ENCODE peak calls at places on chromosomes 4 and X, in ten cellular contexts. One of them, this sample, is unnamed.

GRCh38 chrX:989959-990510 is 222.4 kb downstream of the CRLF2 start:
- DNase-seq in suprapubic skin: peak
- DNase-seq in spleen: peak
- DNase-seq in body of pancreas: peak
- DNase-seq in heart left ventricle: peak
- DNase-seq in Peyer's patch: no peak
- DNase-seq in tibial nerve: peak
- DNase-seq in HCT116: peak
- DNase-seq in sigmoid colon: peak
- DNase-seq in right lobe of liver: peak
- DNase-seq in this sample: peak

GRCh38 chrX:139815771-139816170 is 107.8 kb upstream of the MCF2 start:
- DNase-seq in Peyer's patch: no peak
- DNase-seq in right lobe of liver: no peak
- DNase-seq in body of pancreas: no peak
- DNase-seq in suprapubic skin: no peak
- DNase-seq in heart left ventricle: no peak
- DNase-seq in tibial nerve: no peak
- DNase-seq in spleen: no peak
- DNase-seq in sigmoid colon: no peak
- DNase-seq in HCT116: no peak
- DNase-seq in this sample: no peak

GRCh38 chrX:147894332-147894870 is 17.3 kb upstream of the FMR1 start:
- DNase-seq in HCT116: no peak
- DNase-seq in right lobe of liver: no peak
- DNase-seq in tibial nerve: no peak
- DNase-seq in Peyer's patch: no peak
- DNase-seq in body of pancreas: no peak
- DNase-seq in heart left ventricle: no peak
- DNase-seq in suprapubic skin: no peak
- DNase-seq in spleen: no peak
- DNase-seq in sigmoid colon: no peak
- DNase-seq in this sample: no peak

GRCh38 chrX:19514791-19515614 is at the start of gene MAP3K15:
- DNase-seq in Peyer's patch: peak
- DNase-seq in sigmoid colon: no peak
- DNase-seq in heart left ventricle: no peak
- DNase-seq in suprapubic skin: no peak
- DNase-seq in body of pancreas: peak
- DNase-seq in HCT116: no peak
- DNase-seq in spleen: peak
- DNase-seq in tibial nerve: no peak
- DNase-seq in right lobe of liver: peak
- DNase-seq in this sample: peak

GRCh38 chr4:63085091-63085490 is 1324.2 kb downstream of the TECRL start:
- DNase-seq in Peyer's patch: no peak
- DNase-seq in spleen: no peak
- DNase-seq in tibial nerve: no peak
- DNase-seq in heart left ventricle: no peak
- DNase-seq in right lobe of liver: no peak
- DNase-seq in sigmoid colon: no peak
- DNase-seq in suprapubic skin: no peak
- DNase-seq in body of pancreas: no peak
- DNase-seq in HCT116: no peak
- DNase-seq in this sample: no peak

GRCh38 chr4:69470561-69470960 is 25.1 kb downstream of the UGT2B4 start:
- DNase-seq in right lobe of liver: no peak
- DNase-seq in Peyer's patch: no peak
- DNase-seq in HCT116: no peak
- DNase-seq in suprapubic skin: no peak
- DNase-seq in tibial nerve: no peak
- DNase-seq in spleen: no peak
- DNase-seq in heart left ventricle: no peak
- DNase-seq in body of pancreas: no peak
- DNase-seq in sigmoid colon: no peak
- DNase-seq in this sample: no peak

GRCh38 chr4:83219344-83219990 is 65.1 kb downstream of the COQ2 start:
- DNase-seq in suprapubic skin: no peak
- DNase-seq in sigmoid colon: no peak
- DNase-seq in HCT116: no peak
- DNase-seq in spleen: peak
- DNase-seq in right lobe of liver: no peak
- DNase-seq in Peyer's patch: no peak
- DNase-seq in heart left ventricle: no peak
- DNase-seq in tibial nerve: no peak
- DNase-seq in body of pancreas: peak
- DNase-seq in this sample: no peak

GRCh38 chr4:40395908-40396806 is 61.0 kb downstream of the CHRNA9 start:
- DNase-seq in sigmoid colon: peak
- DNase-seq in Peyer's patch: no peak
- DNase-seq in HCT116: no peak
- DNase-seq in spleen: no peak
- DNase-seq in tibial nerve: no peak
- DNase-seq in suprapubic skin: no peak
- DNase-seq in right lobe of liver: peak
- DNase-seq in body of pancreas: peak
- DNase-seq in heart left ventricle: peak
- DNase-seq in this sample: peak

GRCh38 chr4:168098257-168098717 is 6.0 kb downstream of the ANXA10 start:
- DNase-seq in HCT116: peak
- DNase-seq in body of pancreas: no peak
- DNase-seq in Peyer's patch: no peak
- DNase-seq in right lobe of liver: no peak
- DNase-seq in heart left ventricle: no peak
- DNase-seq in sigmoid colon: no peak
- DNase-seq in suprapubic skin: no peak
- DNase-seq in spleen: no peak
- DNase-seq in tibial nerve: no peak
- DNase-seq in this sample: no peak

DNA sequence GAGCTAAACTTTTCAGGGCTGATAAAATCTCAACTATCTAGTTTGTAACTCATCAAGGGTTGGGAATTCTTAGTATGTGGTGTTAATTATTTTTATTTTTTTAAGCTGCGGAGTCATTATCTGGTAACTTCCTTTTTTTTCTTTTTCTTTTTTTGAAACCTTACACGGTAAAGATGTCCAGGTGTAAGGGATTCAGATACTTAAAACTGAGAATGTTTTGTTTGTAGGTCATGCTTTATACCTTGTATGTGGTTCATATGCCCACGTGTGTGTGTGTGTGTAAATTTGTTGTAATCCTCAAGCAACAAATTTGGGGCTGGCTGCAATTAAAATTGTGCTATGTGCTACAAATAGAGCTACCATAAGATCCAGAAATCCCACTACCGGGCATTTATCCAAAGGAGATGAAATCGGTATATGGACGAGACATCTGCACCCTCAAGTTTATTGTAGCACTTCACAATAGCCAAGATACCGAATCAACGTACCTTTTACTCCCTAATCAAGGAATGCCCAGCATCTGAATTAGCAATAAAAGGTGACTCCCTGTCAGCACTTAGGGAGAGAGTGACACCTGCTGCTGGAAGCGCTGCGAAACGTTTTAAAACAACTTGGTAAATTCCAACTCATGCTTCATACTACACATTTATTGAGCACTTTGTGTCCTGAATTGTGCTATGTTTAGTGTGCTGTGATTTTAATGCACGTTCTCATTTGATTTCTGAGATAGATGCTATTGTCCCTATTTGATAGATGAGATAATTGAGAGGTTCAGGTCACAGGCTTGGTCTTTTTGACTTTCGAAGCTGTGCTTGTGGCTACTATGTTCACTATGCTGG is 16.1 kb downstream of the MSMO1 start:
- DNase-seq in heart left ventricle: no peak
- DNase-seq in spleen: no peak
- DNase-seq in sigmoid colon: no peak
- DNase-seq in HCT116: no peak
- DNase-seq in right lobe of liver: no peak
- DNase-seq in tibial nerve: no peak
- DNase-seq in suprapubic skin: no peak
- DNase-seq in Peyer's patch: no peak
- DNase-seq in body of pancreas: no peak
- DNase-seq in this sample: no peak
- TF ChIP-seq POLR2A in heart left ventricle: no peak
- TF ChIP-seq POLR2A in spleen: no peak
- TF ChIP-seq POLR2A in sigmoid colon: no peak
- TF ChIP-seq POLR2A in HCT116: no peak
- TF ChIP-seq POLR2A in right lobe of liver: no peak
- TF ChIP-seq POLR2A in tibial nerve: no peak
- TF ChIP-seq POLR2A in suprapubic skin: no peak
- TF ChIP-seq POLR2A in Peyer's patch: no peak
- TF ChIP-seq POLR2A in body of pancreas: no peak
- TF ChIP-seq POLR2A in this sample: no peak

GRCh38 chrX:154525606-154526490 is 9.8 kb upstream of the FAM3A start:
- DNase-seq in Peyer's patch: no peak
- DNase-seq in heart left ventricle: no peak
- DNase-seq in body of pancreas: no peak
- DNase-seq in tibial nerve: no peak
- DNase-seq in HCT116: no peak
- DNase-seq in sigmoid colon: no peak
- DNase-seq in spleen: no peak
- DNase-seq in suprapubic skin: no peak
- DNase-seq in right lobe of liver: no peak
- DNase-seq in this sample: no peak

GRCh38 chrX:154531626-154532025 is 15.0 kb downstream of the G6PD start:
- DNase-seq in body of pancreas: no peak
- DNase-seq in right lobe of liver: no peak
- DNase-seq in HCT116: no peak
- DNase-seq in sigmoid colon: no peak
- DNase-seq in tibial nerve: no peak
- DNase-seq in Peyer's patch: no peak
- DNase-seq in heart left ventricle: no peak
- DNase-seq in suprapubic skin: no peak
- DNase-seq in spleen: no peak
- DNase-seq in this sample: peak

GRCh38 chrX:154529206-154529612 is 13.2 kb upstream of the FAM3A start:
- DNase-seq in Peyer's patch: no peak
- DNase-seq in right lobe of liver: no peak
- DNase-seq in body of pancreas: no peak
- DNase-seq in tibial nerve: no peak
- DNase-seq in suprapubic skin: no peak
- DNase-seq in spleen: no peak
- DNase-seq in sigmoid colon: no peak
- DNase-seq in HCT116: no peak
- DNase-seq in heart left ventricle: no peak
- DNase-seq in this sample: peak

GRCh38 chrX:154530286-154530685 is 14.3 kb upstream of the FAM3A start:
- DNase-seq in HCT116: no peak
- DNase-seq in Peyer's patch: no peak
- DNase-seq in sigmoid colon: no peak
- DNase-seq in right lobe of liver: no peak
- DNase-seq in spleen: no peak
- DNase-seq in heart left ventricle: no peak
- DNase-seq in body of pancreas: no peak
- DNase-seq in suprapubic skin: no peak
- DNase-seq in tibial nerve: no peak
- DNase-seq in this sample: no peak

DNA sequence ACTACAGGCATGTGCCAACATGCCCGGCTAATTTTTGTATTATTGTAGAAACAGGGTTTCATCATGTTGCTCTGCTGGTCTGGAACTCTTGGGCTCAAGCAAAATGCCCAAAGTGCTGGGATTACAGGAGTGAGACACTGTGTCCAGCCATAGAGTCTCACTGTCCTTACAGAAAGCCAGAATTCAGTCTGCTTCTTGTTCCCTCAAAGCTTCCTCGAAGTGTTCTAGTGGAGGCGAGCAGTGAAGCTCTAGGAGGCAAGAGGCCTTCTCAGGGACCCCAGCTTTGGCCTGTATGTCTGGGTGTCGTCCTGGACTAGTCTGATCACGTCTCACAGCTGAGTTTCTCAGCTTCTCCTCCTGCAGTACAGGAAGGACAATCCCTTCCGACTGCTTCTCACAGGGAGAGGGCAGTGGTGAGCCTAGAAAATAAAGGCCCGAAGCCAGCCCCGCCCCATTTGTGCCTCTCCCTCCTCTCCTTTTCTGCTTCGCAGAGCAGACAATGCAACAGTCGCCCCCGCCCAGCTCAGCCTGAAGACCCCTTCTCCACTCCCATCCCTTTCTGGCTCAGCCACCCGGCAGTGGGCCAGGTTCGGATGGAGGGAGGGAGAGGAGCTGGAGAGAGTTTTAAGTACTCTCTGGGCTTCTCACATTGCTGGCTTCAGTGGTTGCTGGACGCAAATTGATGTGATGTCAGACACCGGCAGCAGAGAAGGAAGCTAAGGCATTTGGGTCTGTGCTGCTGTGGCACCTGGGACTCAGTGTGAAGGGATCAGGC is 11.1 kb upstream of the FAM3A start:
- DNase-seq in body of pancreas: peak
- DNase-seq in sigmoid colon: peak
- DNase-seq in tibial nerve: peak
- DNase-seq in heart left ventricle: peak
- DNase-seq in HCT116: peak
- DNase-seq in suprapubic skin: peak
- DNase-seq in Peyer's patch: peak
- DNase-seq in spleen: peak
- DNase-seq in right lobe of liver: no peak
- DNase-seq in this sample: peak
- H3K4me3 ChIP-seq in body of pancreas: no peak
- H3K4me3 ChIP-seq in sigmoid colon: peak
- H3K4me3 ChIP-seq in tibial nerve: no peak
- H3K4me3 ChIP-seq in heart left ventricle: no peak
- H3K4me3 ChIP-seq in HCT116: no peak
- H3K4me3 ChIP-seq in suprapubic skin: peak
- H3K4me3 ChIP-seq in Peyer's patch: no peak
- H3K4me3 ChIP-seq in spleen: no peak
- H3K4me3 ChIP-seq in right lobe of liver: no peak
- H3K4me3 ChIP-seq in this sample: peak

DNA sequence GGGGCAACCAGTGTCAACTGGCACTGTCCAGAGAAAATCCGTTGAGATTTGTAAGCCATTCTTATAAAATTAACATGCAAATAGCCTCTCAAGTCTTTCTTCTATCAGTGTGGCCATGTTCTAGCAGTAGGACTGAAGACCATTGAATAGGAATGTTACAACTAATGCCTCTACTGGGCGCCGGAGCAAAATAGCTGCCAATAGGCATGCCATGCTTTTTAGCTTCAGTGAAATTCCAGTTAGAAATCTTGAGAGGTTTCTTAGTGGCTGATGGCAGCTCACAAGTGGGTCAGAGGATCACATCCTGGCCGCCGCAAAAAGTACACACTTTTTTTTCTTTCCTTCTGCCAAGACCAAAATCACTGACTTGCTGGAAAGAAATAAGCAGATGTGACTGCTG is 293.0 kb downstream of the TENM3 start:
- DNase-seq in right lobe of liver: no peak
- DNase-seq in HCT116: no peak
- DNase-seq in spleen: no peak
- DNase-seq in tibial nerve: no peak
- DNase-seq in suprapubic skin: no peak
- DNase-seq in Peyer's patch: no peak
- DNase-seq in sigmoid colon: no peak
- DNase-seq in heart left ventricle: no peak
- DNase-seq in body of pancreas: no peak
- DNase-seq in this sample: no peak
- TF ChIP-seq POLR2A in right lobe of liver: no peak
- TF ChIP-seq POLR2A in HCT116: no peak
- TF ChIP-seq POLR2A in spleen: no peak
- TF ChIP-seq POLR2A in tibial nerve: no peak
- TF ChIP-seq POLR2A in suprapubic skin: no peak
- TF ChIP-seq POLR2A in Peyer's patch: no peak
- TF ChIP-seq POLR2A in sigmoid colon: no peak
- TF ChIP-seq POLR2A in heart left ventricle: no peak
- TF ChIP-seq POLR2A in body of pancreas: no peak
- TF ChIP-seq POLR2A in this sample: no peak

GRCh38 chrX:78182881-78183280 is 43.4 kb upstream of the TAF9B start:
- DNase-seq in tibial nerve: no peak
- DNase-seq in heart left ventricle: no peak
- DNase-seq in suprapubic skin: no peak
- DNase-seq in right lobe of liver: no peak
- DNase-seq in body of pancreas: no peak
- DNase-seq in sigmoid colon: no peak
- DNase-seq in HCT116: no peak
- DNase-seq in Peyer's patch: no peak
- DNase-seq in spleen: no peak
- DNase-seq in this sample: no peak
- H3K4me3 ChIP-seq in tibial nerve: no peak
- H3K4me3 ChIP-seq in heart left ventricle: no peak
- H3K4me3 ChIP-seq in suprapubic skin: no peak
- H3K4me3 ChIP-seq in right lobe of liver: no peak
- H3K4me3 ChIP-seq in body of pancreas: no peak
- H3K4me3 ChIP-seq in sigmoid colon: no peak
- H3K4me3 ChIP-seq in HCT116: no peak
- H3K4me3 ChIP-seq in Peyer's patch: no peak
- H3K4me3 ChIP-seq in spleen: no peak
- H3K4me3 ChIP-seq in this sample: no peak

This sample was measured in ovary.